ENCODE peak calls at places on chromosomes 2 and 18, in four cellular contexts. A is foreskin fibroblast, U is AG09319, Q is coronary artery. X is an unnamed sample.
A peak's percentile ranks its signal among the peaks of the same experiment; 100 is the strongest.

GRCh38 chr2:54666741-54667639 is 56.5 kb upstream of the EML6 start:
- DNase-seq in A (peak; percentile 63), Q (no peak), U (no peak), X (no peak)

GRCh38 chr2:131154071-131154531 is 49.0 kb downstream of the PLEKHB2 start:
- DNase-seq in U (peak; percentile 12), Q (no peak), A (peak; percentile 80), X (peak; percentile 41)

GRCh38 chr2:9693138-9693520 is 62.3 kb upstream of the YWHAQ start:
- DNase-seq in Q (peak; percentile 84), U (peak; percentile 41), A (peak; percentile 78), X (peak; percentile 43)

GRCh38 chr2:226660524-226660923 is 139.1 kb downstream of the IRS1 start:
- DNase-seq in Q (peak; percentile 80), A (peak; percentile 91), U (peak; percentile 77), X (peak; percentile 56)

GRCh38 chr2:227772197-227772661 is 26.5 kb downstream of the SCYGR8 start:
- DNase-seq in Q (peak; percentile 54), U (no peak), A (no peak), X (peak; percentile 11)

GRCh38 chr2:215422676-215423075 is 13.2 kb downstream of the FN1 start:
- DNase-seq in Q (no peak), A (peak; percentile 17), U (no peak), X (peak; percentile 7)

GRCh38 chr2:232315049-232315922 is 63.3 kb upstream of the ALPP start:
- DNase-seq in Q (peak; percentile 75), U (no peak), A (peak; percentile 93), X (peak; percentile 59)

GRCh38 chr2:199535445-199536177 is 77.9 kb upstream of the SATB2 start:
- DNase-seq in Q (no peak), A (no peak), U (no peak), X (no peak)

GRCh38 chr2:182726473-182726872 is 10.4 kb downstream of the DNAJC10 start:
- DNase-seq in Q (no peak), A (no peak), U (no peak), X (no peak)

GRCh38 chr2:14925471-14925870 is 293.0 kb downstream of the LRATD1 start:
- DNase-seq in U (no peak), A (no peak), Q (no peak), X (no peak)

GRCh38 chr18:22515250-22515649 is 97.5 kb upstream of the CTAGE1 start:
- DNase-seq in Q (no peak), A (no peak), U (no peak), X (no peak)

GRCh38 chr2:149800624-149801220 is 213.1 kb upstream of the MMADHC start:
- DNase-seq in Q (no peak), U (no peak), A (no peak), X (no peak)

GRCh38 chr2:273338-273737 is 8.6 kb downstream of the ACP1 start:
- DNase-seq in Q (no peak), U (no peak), A (no peak), X (no peak)

GRCh38 chr18:35776481-35776880 is 194.9 kb downstream of the GALNT1 start:
- DNase-seq in A (peak; percentile 26), U (no peak), Q (no peak), X (no peak)

GRCh38 chr2:120691410-120691809 is 44.3 kb upstream of the GLI2 start:
- DNase-seq in Q (no peak), U (no peak), A (no peak), X (no peak)

GRCh38 chr18:23969664-23970063 is 44.9 kb upstream of the TTC39C start:
- DNase-seq in Q (no peak), A (no peak), U (no peak), X (no peak)

GRCh38 chr2:188285049-188285448 is 6.6 kb upstream of the GULP1 start:
- DNase-seq in A (no peak), U (no peak), Q (no peak), X (no peak)

GRCh38 chr18:29626094-29626493 is 1416.4 kb downstream of the DSC3 start:
- DNase-seq in U (no peak), A (no peak), Q (no peak), X (no peak)

GRCh38 chr2:98701230-98701629 is 29.7 kb downstream of the MGAT4A start:
- DNase-seq in Q (no peak), U (no peak), A (peak; percentile 36), X (no peak)

GRCh38 chr18:74635202-74635969 is 37.7 kb downstream of the ZNF407 start:
- DNase-seq in Q (no peak), A (no peak), U (no peak), X (no peak)

GRCh38 chr2:72137498-72138010 is 10.1 kb downstream of the CYP26B1 start:
- DNase-seq in A (peak; percentile 67), U (no peak), Q (no peak), X (no peak)

GRCh38 chr2:2880938-2881337 is 496.7 kb downstream of the EIPR1 start:
- DNase-seq in U (no peak), Q (peak; percentile 40), A (no peak), X (no peak)
- TF ChIP-seq CTCF in U (no peak), Q (no peak), A (no peak), X (no peak)

GRCh38 chr2:223563462-223563861 is 38.7 kb downstream of the SCG2 start:
- DNase-seq in A (peak; percentile 90), Q (no peak), U (no peak), X (peak; percentile 79)
- TF ChIP-seq CTCF in A (no peak), Q (no peak), U (no peak), X (peak; percentile 17)

GRCh38 chr2:159755788-159756187 is 42.2 kb downstream of the CD302 start:
- DNase-seq in U (no peak), A (peak; percentile 47), Q (no peak), X (peak; percentile 33)
- TF ChIP-seq CTCF in U (peak; percentile 5), A (peak; percentile 26), Q (no peak), X (peak; percentile 67)

DNA sequence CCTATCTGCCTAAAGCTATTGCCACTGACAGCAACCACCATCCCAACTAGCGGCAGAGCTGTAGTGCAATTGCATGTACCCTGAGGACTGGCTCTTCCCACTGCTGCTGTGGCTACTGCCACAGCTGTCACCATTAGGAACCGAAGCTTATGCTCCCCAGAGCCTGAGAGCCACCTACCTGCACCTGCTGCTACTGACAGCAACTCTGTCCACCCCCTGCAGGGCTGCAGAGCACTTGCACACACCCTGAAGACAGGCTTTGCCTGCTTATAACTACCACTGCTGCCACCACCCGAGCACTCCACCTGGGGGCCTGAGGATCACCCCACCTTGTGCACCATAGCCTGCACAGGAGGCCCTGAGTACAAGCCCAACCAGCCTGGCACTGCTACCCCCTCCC is 217.6 kb upstream of the FOSL2 start:
- DNase-seq in A (no peak), U (no peak), Q (no peak), X (no peak)
- TF ChIP-seq CTCF in A (no peak), U (no peak), Q (no peak), X (no peak)

X was measured in brain microvascular endothelial cell.